ENCODE peak calls at places on chromosomes 13 and 19, in five cellular contexts. N is thoracic aorta, V is tibial nerve, G is uterus, K is ovary. H is an unnamed sample.

GRCh38 chr13:102651892-102652291 is 43.0 kb downstream of the METTL21C start:
- DNase-seq in N (no peak), V (no peak), G (peak), K (no peak), H (peak)

GRCh38 chr13:92272177-92272576 is 873.8 kb downstream of the GPC5 start:
- DNase-seq in N (no peak), V (no peak), G (no peak), K (no peak), H (no peak)

GRCh38 chr19:18507727-18508440 is 14.0 kb downstream of the ELL start:
- DNase-seq in N (no peak), V (no peak), G (no peak), K (no peak), H (peak)

GRCh38 chr13:98880673-98881072 is 97.2 kb downstream of the DOCK9 start:
- DNase-seq in N (no peak), V (no peak), G (no peak), K (no peak), H (no peak)

GRCh38 chr19:12918253-12918652 is 840 bp downstream of the SYCE2 start:
- DNase-seq in N (no peak), V (no peak), G (no peak), K (peak), H (no peak)

GRCh38 chr13:83666126-83666525 is 216.1 kb downstream of the SLITRK1 start:
- DNase-seq in N (no peak), V (no peak), G (no peak), K (no peak), H (peak)

GRCh38 chr13:41981961-41982723 is 21.2 kb upstream of the VWA8 start:
- DNase-seq in N (no peak), V (no peak), G (no peak), K (no peak), H (peak)

GRCh38 chr19:38155453-38155852 is 68.6 kb downstream of the DPF1 start:
- DNase-seq in N (no peak), V (no peak), G (no peak), K (no peak), H (no peak)

GRCh38 chr13:43908156-43909126 is 28.7 kb downstream of the LACC1 start:
- DNase-seq in N (no peak), V (peak), G (no peak), K (no peak), H (peak)

GRCh38 chr13:90746230-90746629 is 601.3 kb upstream of the MIR17HG start:
- DNase-seq in N (no peak), V (no peak), G (no peak), K (no peak), H (no peak)

GRCh38 chr13:38283346-38283745 is 66.3 kb upstream of the UFM1 start:
- DNase-seq in N (no peak), V (no peak), G (no peak), K (no peak), H (no peak)

GRCh38 chr13:30561506-30561905 is 56.2 kb upstream of the USPL1 start:
- DNase-seq in N (no peak), V (no peak), G (no peak), K (no peak), H (peak)

GRCh38 chr13:32720026-32720425 is 133.8 kb downstream of the PDS5B start:
- DNase-seq in N (no peak), V (no peak), G (no peak), K (no peak), H (peak)

GRCh38 chr13:97275265-97275664 is 53.1 kb downstream of the MBNL2 start:
- DNase-seq in N (no peak), V (no peak), G (no peak), K (no peak), H (peak)

GRCh38 chr13:31803327-31803726 is 64.0 kb downstream of the RXFP2 start:
- DNase-seq in N (no peak), V (no peak), G (no peak), K (no peak), H (no peak)

GRCh38 chr13:21022056-21022693 is 39.2 kb downstream of the LATS2 start:
- DNase-seq in N (no peak), V (no peak), G (no peak), K (no peak), H (no peak)

GRCh38 chr19:19111967-19112580 is 26.2 kb downstream of the TMEM161A start:
- DNase-seq in N (no peak), V (no peak), G (no peak), K (no peak), H (no peak)

GRCh38 chr13:106210327-106210726 is 325.1 kb downstream of the EFNB2 start:
- DNase-seq in N (no peak), V (no peak), G (no peak), K (no peak), H (no peak)

GRCh38 chr19:3880471-3881271 is at the start of gene ATCAY:
- DNase-seq in N (no peak), V (no peak), G (no peak), K (no peak), H (no peak)

GRCh38 chr13:70950664-70951063 is 842.4 kb upstream of the KLHL1 start:
- DNase-seq in N (no peak), V (no peak), G (no peak), K (no peak), H (no peak)

GRCh38 chr13:73722120-73722519 is 412.1 kb downstream of the KLF12 start:
- DNase-seq in N (no peak), V (no peak), G (no peak), K (no peak), H (peak)

GRCh38 chr19:40721936-40722661 is 5.2 kb downstream of the ITPKC start:
- DNase-seq in N (no peak), V (no peak), G (no peak), K (no peak), H (no peak)

GRCh38 chr13:98187862-98188261 is 10.8 kb upstream of the RNF113B start:
- DNase-seq in N (no peak), V (no peak), G (no peak), K (no peak), H (no peak)

GRCh38 chr19:12884926-12885748 is 1.9 kb downstream of the KLF1 start:
- DNase-seq in N (no peak), V (no peak), G (no peak), K (no peak), H (no peak)

GRCh38 chr19:39532233-39533002 is at the start of gene EID2B:
- DNase-seq in N (peak), V (peak), G (peak), K (peak), H (peak)

GRCh38 chr13:77916481-77916880 is 2.1 kb downstream of the EDNRB start:
- DNase-seq in N (no peak), V (no peak), G (no peak), K (no peak), H (no peak)

GRCh38 chr19:42879613-42880012 is at the start of gene PSG1:
- DNase-seq in N (no peak), V (no peak), G (no peak), K (no peak), H (no peak)

GRCh38 chr13:21542563-21542962 is 61.4 kb downstream of the MICU2 start:
- DNase-seq in N (no peak), V (no peak), G (no peak), K (no peak), H (no peak)

GRCh38 chr13:65913173-65913572 is 1317.0 kb downstream of the PCDH9 start:
- DNase-seq in N (no peak), V (no peak), G (no peak), K (no peak), H (peak)

GRCh38 chr19:31114585-31114984 is 234.7 kb downstream of the TSHZ3 start:
- DNase-seq in N (no peak), V (no peak), G (no peak), K (no peak), H (no peak)

GRCh38 chr19:16626796-16627193 is 1.2 kb downstream of the MED26 start:
- DNase-seq in N (no peak), V (no peak), G (no peak), K (no peak), H (no peak)

GRCh38 chr13:114222461-114222968 is 12.2 kb upstream of the CDC16 start:
- DNase-seq in N (no peak), V (peak), G (no peak), K (no peak), H (no peak)

GRCh38 chr19:19630062-19630414 is 2.0 kb upstream of the LPAR2 start:
- DNase-seq in N (no peak), V (no peak), G (no peak), K (no peak), H (no peak)

GRCh38 chr13:56735537-56735942 is 405.2 kb upstream of the PRR20A start:
- DNase-seq in N (no peak), V (no peak), G (no peak), K (no peak), H (no peak)

GRCh38 chr19:1020868-1021425 is at the start of gene TMEM259:
- DNase-seq in N (peak), V (peak), G (peak), K (peak), H (peak)

GRCh38 chr19:34225659-34226015 is 28.7 kb upstream of the GARRE1 start:
- DNase-seq in N (no peak), V (no peak), G (no peak), K (no peak), H (no peak)

GRCh38 chr13:30581582-30581981 is 36.1 kb upstream of the USPL1 start:
- DNase-seq in N (no peak), V (no peak), G (no peak), K (no peak), H (peak)

GRCh38 chr19:38285567-38285966 is 18.5 kb upstream of the C19orf33 start:
- DNase-seq in N (no peak), V (no peak), G (no peak), K (no peak), H (peak)

GRCh38 chr19:53594811-53595509 is 36.8 kb upstream of the DPRX start:
- DNase-seq in N (no peak), V (no peak), G (no peak), K (no peak), H (no peak)
- TF ChIP-seq CTCF in N (no peak), V (no peak), G (no peak), K (no peak), H (no peak)

GRCh38 chr13:34459856-34460255 is 482.2 kb upstream of the NBEA start:
- DNase-seq in N (no peak), V (no peak), G (no peak), K (no peak), H (peak)
- H3K4me3 ChIP-seq in N (no peak), V (no peak), G (no peak), K (no peak), H (no peak)

GRCh38 chr19:35265126-35265995 is 3.4 kb upstream of the USF2 start:
- DNase-seq in N (no peak), V (no peak), G (peak), K (no peak), H (no peak)

GRCh38 chr19:35264281-35265125 is 4.3 kb upstream of the USF2 start:
- DNase-seq in N (no peak), V (no peak), G (peak), K (no peak), H (no peak)

GRCh38 chr19:35260694-35261304 is 8.0 kb upstream of the USF2 start:
- DNase-seq in N (no peak), V (no peak), G (no peak), K (no peak), H (no peak)

GRCh38 chr19:35262101-35262761 is 6.5 kb upstream of the USF2 start:
- DNase-seq in N (no peak), V (no peak), G (no peak), K (no peak), H (no peak)

DNA sequence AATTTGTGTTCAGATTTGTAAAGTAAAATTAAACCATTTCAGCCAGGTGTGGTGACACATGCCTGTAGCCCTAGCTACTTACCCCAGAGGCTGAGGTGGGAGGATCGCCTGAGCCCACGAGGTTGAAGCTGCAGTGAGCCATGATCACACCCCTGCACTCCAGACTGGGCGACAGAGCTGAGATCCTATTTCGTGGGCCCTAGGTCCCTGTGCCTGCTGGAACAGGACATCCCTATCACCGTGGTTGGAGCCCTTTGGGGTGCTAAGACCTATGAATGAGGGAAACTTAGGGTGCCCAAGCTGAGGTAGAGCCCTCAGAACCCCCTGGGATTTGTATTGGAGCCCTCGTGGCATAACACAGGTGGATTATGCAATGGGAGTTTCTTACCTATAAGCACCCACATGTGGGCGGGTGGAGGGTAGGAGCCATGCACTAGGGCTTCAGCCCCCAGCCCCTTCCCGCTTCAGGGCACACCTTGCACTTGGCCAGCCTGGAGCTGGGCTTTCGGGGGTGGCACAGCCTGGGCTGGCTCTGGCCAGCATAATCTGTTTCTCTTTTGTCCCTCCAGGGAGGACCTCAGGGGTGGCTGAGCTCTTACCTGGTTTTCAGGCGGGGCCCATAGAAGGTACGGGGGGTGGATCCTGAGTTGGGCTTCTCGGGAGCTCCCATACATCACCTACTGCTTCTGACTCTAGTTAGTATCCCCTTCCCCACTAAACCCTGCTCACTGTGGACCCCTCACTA is 7.2 kb upstream of the USF2 start:
- DNase-seq in N (no peak), V (no peak), G (no peak), K (no peak), H (no peak)
- TF ChIP-seq CTCF in N (no peak), V (no peak), G (no peak), K (no peak), H (no peak)

GRCh38 chr19:32403291-32403995 is 2.1 kb upstream of the DPY19L3 start:
- DNase-seq in N (no peak), V (no peak), G (no peak), K (no peak), H (no peak)

GRCh38 chr19:32405431-32406160 is at the start of gene DPY19L3:
- DNase-seq in N (peak), V (peak), G (peak), K (peak), H (peak)

GRCh38 chr19:32406161-32407003 is 812 bp downstream of the DPY19L3 start:
- DNase-seq in N (no peak), V (no peak), G (no peak), K (no peak), H (no peak)

GRCh38 chr19:32404939-32405430 is 585 bp upstream of the DPY19L3 start:
- DNase-seq in N (no peak), V (peak), G (peak), K (peak), H (no peak)

GRCh38 chr19:32404213-32404938 is 1.2 kb upstream of the DPY19L3 start:
- DNase-seq in N (no peak), V (no peak), G (no peak), K (no peak), H (peak)
- H3K4me3 ChIP-seq in N (peak), V (peak), G (peak), K (peak), H (peak)

GRCh38 chr19:53015730-53016129 is 2.0 kb downstream of the ERVV-1 start:
- DNase-seq in N (no peak), V (no peak), G (no peak), K (no peak), H (no peak)

GRCh38 chr19:53015159-53015558 is 1.4 kb downstream of the ERVV-1 start:
- DNase-seq in N (no peak), V (no peak), G (no peak), K (no peak), H (no peak)

DNA sequence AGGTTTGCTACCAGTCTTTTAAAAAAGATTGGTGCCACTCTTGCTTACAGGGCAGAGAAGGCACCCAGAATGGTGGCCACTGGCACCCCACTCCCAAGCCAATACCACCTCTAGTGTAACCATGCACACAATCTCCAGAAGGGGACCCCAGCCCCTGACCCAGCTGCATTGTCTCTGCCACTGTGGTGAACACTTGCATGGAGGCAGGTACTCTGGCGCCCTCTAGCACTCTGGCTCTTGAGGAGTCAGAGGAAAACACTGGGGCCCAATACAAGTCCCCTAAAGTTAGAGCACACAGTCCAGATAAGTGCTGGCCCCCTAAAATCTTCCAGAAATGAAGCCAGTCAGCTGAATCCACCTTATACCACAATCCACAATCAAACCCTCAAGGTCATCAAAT is 6.0 kb downstream of the ERVV-1 start:
- DNase-seq in N (no peak), V (no peak), G (no peak), K (no peak), H (no peak)
- TF ChIP-seq CTCF in N (no peak), V (no peak), G (no peak), K (no peak), H (no peak)

DNA sequence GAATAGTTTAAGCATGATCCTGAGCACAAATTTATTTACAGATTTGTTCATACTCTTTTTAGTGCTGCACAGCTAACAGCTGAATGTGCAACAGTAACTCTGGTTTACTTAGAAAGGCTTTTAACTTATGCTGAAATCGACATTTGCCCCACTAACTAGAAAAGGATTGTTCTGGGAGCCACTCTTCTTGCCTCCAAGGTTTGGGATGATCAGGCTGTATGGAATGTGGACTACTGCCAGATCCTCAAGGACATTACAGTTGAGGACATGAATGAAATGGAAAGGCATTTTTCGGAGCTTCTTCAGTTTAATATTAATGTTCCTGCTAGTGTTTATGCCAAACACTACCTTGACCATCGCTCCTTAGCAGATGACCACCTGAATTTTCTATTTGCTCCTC is 16.0 kb downstream of the ZNF100 start:
- DNase-seq in N (no peak), V (no peak), G (no peak), K (peak), H (peak)
- H3K4me3 ChIP-seq in N (no peak), V (no peak), G (no peak), K (no peak), H (no peak)

GRCh38 chr13:112910616-112911280 is 58.3 kb upstream of the MCF2L start:
- DNase-seq in N (no peak), V (no peak), G (no peak), K (no peak), H (no peak)

GRCh38 chr13:112911285-112911701 is 57.7 kb upstream of the MCF2L start:
- DNase-seq in N (no peak), V (no peak), G (no peak), K (no peak), H (no peak)

GRCh38 chr13:112911883-112912282 is 57.1 kb upstream of the MCF2L start:
- DNase-seq in N (no peak), V (no peak), G (no peak), K (no peak), H (no peak)

GRCh38 chr13:112908342-112908741 is 60.7 kb upstream of the MCF2L start:
- DNase-seq in N (no peak), V (no peak), G (no peak), K (no peak), H (no peak)

GRCh38 chr13:112910016-112910415 is 59.0 kb upstream of the MCF2L start:
- DNase-seq in N (no peak), V (no peak), G (no peak), K (no peak), H (no peak)
- TF ChIP-seq CTCF in N (no peak), V (no peak), G (no peak), K (no peak), H (no peak)

GRCh38 chr19:9939301-9939913 is 3.1 kb upstream of the OLFM2 start:
- DNase-seq in N (no peak), V (no peak), G (no peak), K (no peak), H (no peak)
- H3K4me3 ChIP-seq in N (no peak), V (no peak), G (no peak), K (no peak), H (no peak)